ENCODE peak calls at places on chromosome 3, in four cellular contexts. T is HCT116, M is HepG2, V is K562. Z is an unnamed sample.

GRCh38 chr3:71172951-71173350 is 410.6 kb downstream of the FOXP1 start:
- DNase-seq in V (no peak), M (peak; percentile 58), T (no peak), Z (no peak)

GRCh38 chr3:72088486-72089025 is 303.6 kb upstream of the PROK2 start:
- DNase-seq in M (no peak), V (no peak), T (no peak), Z (no peak)

GRCh38 chr3:8279476-8279875 is 222.1 kb upstream of the LMCD1 start:
- DNase-seq in T (no peak), M (no peak), V (no peak), Z (no peak)

GRCh38 chr3:194346621-194347020 is 4.5 kb downstream of the CPN2 start:
- DNase-seq in M (no peak), T (no peak), V (no peak), Z (no peak)

GRCh38 chr3:60803812-60804211 is 447.4 kb downstream of the FHIT start:
- DNase-seq in V (no peak), M (no peak), T (no peak), Z (no peak)

GRCh38 chr3:53056442-53056841 is 10.6 kb upstream of the SFMBT1 start:
- DNase-seq in V (peak; percentile 30), M (peak; percentile 66), T (no peak), Z (no peak)

GRCh38 chr3:106428565-106428994 is 559.8 kb upstream of the CBLB start:
- DNase-seq in V (no peak), T (no peak), M (no peak), Z (no peak)

GRCh38 chr3:46667061-46667621 is 26.3 kb downstream of the ALS2CL start:
- DNase-seq in T (no peak), V (no peak), M (no peak), Z (no peak)

GRCh38 chr3:149936812-149937230 is 33.9 kb downstream of the PFN2 start:
- DNase-seq in T (peak; percentile 31), V (peak; percentile 58), M (peak; percentile 47), Z (peak; percentile 73)

GRCh38 chr3:57279685-57280084 is 12.8 kb downstream of the ASB14 start:
- DNase-seq in T (no peak), M (no peak), V (no peak), Z (no peak)

GRCh38 chr3:76403556-76403955 is 618.2 kb upstream of the ZNF717 start:
- DNase-seq in T (no peak), V (no peak), M (no peak), Z (no peak)

GRCh38 chr3:113628316-113628715 is 68.1 kb downstream of the USF3 start:
- DNase-seq in T (no peak), M (no peak), V (no peak), Z (no peak)
- TF ChIP-seq TCF7L2 in T (no peak), M (no peak), V (no peak), Z (no peak)

GRCh38 chr3:139016430-139017048 is 4.2 kb downstream of the PRR23B start:
- DNase-seq in V (no peak), M (peak; percentile 13), T (no peak), Z (no peak)
- TF ChIP-seq TCF7L2 in V (no peak), M (no peak), T (no peak), Z (no peak)

GRCh38 chr3:172125963-172126403 is 86.6 kb downstream of the FNDC3B start:
- DNase-seq in M (no peak), V (no peak), T (no peak), Z (no peak)

GRCh38 chr3:172127929-172128580 is 88.7 kb downstream of the FNDC3B start:
- DNase-seq in V (no peak), T (no peak), M (peak; percentile 85), Z (no peak)

GRCh38 chr3:172125053-172125452 is 85.7 kb downstream of the FNDC3B start:
- DNase-seq in M (no peak), V (no peak), T (no peak), Z (no peak)

GRCh38 chr3:172127141-172127540 is 87.8 kb downstream of the FNDC3B start:
- DNase-seq in M (no peak), V (no peak), T (no peak), Z (no peak)

GRCh38 chr3:172126741-172127140 is 87.4 kb downstream of the FNDC3B start:
- DNase-seq in M (no peak), T (no peak), V (no peak), Z (no peak)
- TF ChIP-seq TCF7L2 in M (no peak), T (no peak), V (no peak), Z (no peak)

DNA sequence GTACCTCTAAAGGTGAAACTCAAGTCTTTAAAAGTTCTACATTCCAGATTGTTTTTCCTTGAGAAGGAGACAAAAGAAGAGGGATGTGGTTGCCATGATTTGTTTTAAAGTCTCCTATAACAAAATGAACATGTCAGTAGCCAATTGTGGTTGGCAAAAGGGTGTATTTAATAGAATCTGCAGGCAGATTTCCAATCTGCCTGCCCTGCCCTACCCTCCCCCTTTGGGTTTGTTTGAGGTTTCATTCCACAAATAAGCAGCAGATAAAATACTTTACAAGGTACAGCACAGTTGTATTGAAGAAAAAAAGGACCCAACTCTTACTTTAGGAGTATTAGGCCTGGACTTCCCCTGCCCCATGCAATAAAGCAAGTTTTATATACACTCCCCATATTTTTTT is 59.5 kb downstream of the MLH1 start:
- DNase-seq in M (no peak), V (no peak), T (no peak), Z (no peak)
- TF ChIP-seq TCF7L2 in M (no peak), V (no peak), T (no peak), Z (no peak)

DNA sequence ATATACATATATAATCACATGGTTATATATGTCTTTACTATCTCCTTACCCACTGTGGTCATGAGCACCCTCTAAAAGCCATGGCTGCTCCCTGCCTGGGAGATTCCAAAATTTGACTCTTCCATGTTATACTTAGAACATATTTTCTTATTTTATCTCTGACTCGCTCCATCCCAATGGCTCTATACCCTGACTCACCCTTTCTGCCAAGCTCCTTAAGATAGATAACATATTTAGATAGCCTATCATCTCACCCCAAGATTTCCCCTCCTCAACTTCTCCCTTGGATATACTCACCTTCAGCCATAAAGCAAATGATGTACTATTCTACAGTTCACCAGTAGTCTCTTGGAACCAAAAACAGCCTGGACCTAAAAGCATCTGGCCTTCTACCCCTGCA is 65.1 kb downstream of the CD200R1L start:
- DNase-seq in V (no peak), M (no peak), T (no peak), Z (no peak)
- TF ChIP-seq TCF7L2 in V (no peak), M (no peak), T (no peak), Z (no peak)

GRCh38 chr3:129343643-129344360 is 65.1 kb downstream of the HMCES start:
- DNase-seq in M (no peak), V (peak; percentile 66), T (peak; percentile 21), Z (no peak)
- TF ChIP-seq TCF7L2 in M (no peak), V (no peak), T (no peak), Z (no peak)

DNA sequence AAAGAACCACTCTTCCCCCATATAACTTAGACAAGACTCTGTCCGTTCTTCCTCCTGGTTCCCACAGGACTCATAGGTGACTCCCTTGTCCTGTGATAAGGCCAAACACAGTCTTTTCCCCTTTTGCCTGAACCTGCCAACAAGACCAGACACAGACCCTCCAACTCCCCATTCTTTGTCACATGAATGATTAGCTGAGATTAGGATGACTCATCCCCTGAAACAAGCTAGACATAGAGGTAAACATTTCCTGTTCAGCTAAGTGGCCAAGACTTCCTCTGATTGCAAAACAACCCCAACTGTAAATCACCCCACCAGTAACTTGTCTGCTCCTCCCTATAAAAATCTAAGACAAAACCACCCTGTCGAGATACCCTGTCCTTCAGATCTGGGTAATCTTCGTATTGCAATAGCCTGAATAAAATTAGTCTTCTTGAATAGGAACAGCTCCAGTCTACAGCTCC is 11.4 kb upstream of the HTR3E start:
- DNase-seq in M (no peak), V (no peak), T (no peak), Z (no peak)
- TF ChIP-seq TCF7L2 in M (no peak), V (no peak), T (no peak), Z (no peak)

DNA sequence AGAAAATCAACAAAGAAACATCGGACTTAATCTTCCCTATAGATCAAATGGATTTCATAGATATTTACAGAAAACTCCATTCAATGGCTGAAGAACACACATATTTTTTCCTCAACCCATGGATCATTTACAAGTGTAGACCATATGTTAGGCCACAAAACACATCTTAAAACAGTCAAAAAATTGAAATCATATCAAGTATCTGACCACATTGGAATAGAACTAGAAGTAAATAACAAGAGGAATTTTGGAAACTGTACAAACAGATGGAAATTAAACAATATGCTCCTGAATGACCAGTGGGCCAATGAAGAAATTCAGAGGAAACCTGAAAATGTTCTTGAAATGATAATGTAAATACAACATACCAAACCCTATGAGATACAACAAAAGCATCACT is 323.1 kb upstream of the GPR149 start:
- DNase-seq in T (no peak), M (no peak), V (no peak), Z (no peak)
- TF ChIP-seq TCF7L2 in T (no peak), M (no peak), V (no peak), Z (no peak)